ENCODE peak calls at places on chromosome 4, in five cellular contexts. One of them, this sample, is unnamed.

GRCh38 chr4:66501986-66502385 is 831.7 kb upstream of the EPHA5 start:
- DNase-seq in NCI-H446: peak
- DNase-seq in ACHN: no peak
- DNase-seq in uterus: no peak
- DNase-seq in activated gamma-delta T cell treated with anti-CD3 and anti-CD28 coated beads, Interleukin-2, amount 50 U/mL, for 16 hours: no peak
- DNase-seq in this sample: no peak

GRCh38 chr4:37742149-37742548 is 56.0 kb upstream of the RELL1 start:
- DNase-seq in NCI-H446: no peak
- DNase-seq in ACHN: peak
- DNase-seq in uterus: no peak
- DNase-seq in activated gamma-delta T cell treated with anti-CD3 and anti-CD28 coated beads, Interleukin-2, amount 50 U/mL, for 16 hours: no peak
- DNase-seq in this sample: no peak

GRCh38 chr4:129603241-129603931 is 507.4 kb downstream of the C4orf33 start:
- DNase-seq in NCI-H446: no peak
- DNase-seq in ACHN: no peak
- DNase-seq in uterus: no peak
- DNase-seq in activated gamma-delta T cell treated with anti-CD3 and anti-CD28 coated beads, Interleukin-2, amount 50 U/mL, for 16 hours: no peak
- DNase-seq in this sample: no peak

GRCh38 chr4:137180349-137180748 is 351.9 kb downstream of the PCDH18 start:
- DNase-seq in NCI-H446: no peak
- DNase-seq in ACHN: no peak
- DNase-seq in uterus: no peak
- DNase-seq in activated gamma-delta T cell treated with anti-CD3 and anti-CD28 coated beads, Interleukin-2, amount 50 U/mL, for 16 hours: no peak
- DNase-seq in this sample: no peak

GRCh38 chr4:84258905-84259830 is 239.9 kb downstream of the NKX6-1 start:
- DNase-seq in NCI-H446: peak
- DNase-seq in ACHN: peak
- DNase-seq in uterus: no peak
- DNase-seq in activated gamma-delta T cell treated with anti-CD3 and anti-CD28 coated beads, Interleukin-2, amount 50 U/mL, for 16 hours: no peak
- DNase-seq in this sample: no peak

GRCh38 chr4:157076578-157076947 is 613 bp downstream of the GLRB start:
- DNase-seq in NCI-H446: no peak
- DNase-seq in ACHN: peak
- DNase-seq in uterus: peak
- DNase-seq in activated gamma-delta T cell treated with anti-CD3 and anti-CD28 coated beads, Interleukin-2, amount 50 U/mL, for 16 hours: no peak
- DNase-seq in this sample: no peak

GRCh38 chr4:165991325-165992180 is 118.5 kb downstream of the TLL1 start:
- DNase-seq in NCI-H446: no peak
- DNase-seq in ACHN: no peak
- DNase-seq in uterus: no peak
- DNase-seq in activated gamma-delta T cell treated with anti-CD3 and anti-CD28 coated beads, Interleukin-2, amount 50 U/mL, for 16 hours: no peak
- DNase-seq in this sample: no peak

GRCh38 chr4:1417522-1418390 is 11.5 kb upstream of the NKX1-1 start:
- DNase-seq in NCI-H446: no peak
- DNase-seq in ACHN: no peak
- DNase-seq in uterus: no peak
- DNase-seq in activated gamma-delta T cell treated with anti-CD3 and anti-CD28 coated beads, Interleukin-2, amount 50 U/mL, for 16 hours: no peak
- DNase-seq in this sample: no peak

GRCh38 chr4:155787113-155787710 is 28.4 kb downstream of the GUCY1B1 start:
- DNase-seq in NCI-H446: peak
- DNase-seq in ACHN: peak
- DNase-seq in uterus: no peak
- DNase-seq in activated gamma-delta T cell treated with anti-CD3 and anti-CD28 coated beads, Interleukin-2, amount 50 U/mL, for 16 hours: no peak
- DNase-seq in this sample: no peak

GRCh38 chr4:109614466-109614865 is 54.4 kb downstream of the MCUB start:
- DNase-seq in NCI-H446: no peak
- DNase-seq in ACHN: no peak
- DNase-seq in uterus: no peak
- DNase-seq in activated gamma-delta T cell treated with anti-CD3 and anti-CD28 coated beads, Interleukin-2, amount 50 U/mL, for 16 hours: no peak
- DNase-seq in this sample: no peak

GRCh38 chr4:153122855-153123254 is 81.4 kb upstream of the TRIM2 start:
- DNase-seq in NCI-H446: peak
- DNase-seq in ACHN: no peak
- DNase-seq in uterus: no peak
- DNase-seq in activated gamma-delta T cell treated with anti-CD3 and anti-CD28 coated beads, Interleukin-2, amount 50 U/mL, for 16 hours: no peak
- DNase-seq in this sample: no peak

GRCh38 chr4:147964519-147964918 is 232.6 kb downstream of the ARHGAP10 start:
- DNase-seq in NCI-H446: no peak
- DNase-seq in ACHN: no peak
- DNase-seq in uterus: no peak
- DNase-seq in activated gamma-delta T cell treated with anti-CD3 and anti-CD28 coated beads, Interleukin-2, amount 50 U/mL, for 16 hours: no peak
- DNase-seq in this sample: no peak

GRCh38 chr4:83454626-83455025 is 997 bp downstream of the HELQ start:
- DNase-seq in NCI-H446: no peak
- DNase-seq in ACHN: peak
- DNase-seq in uterus: no peak
- DNase-seq in activated gamma-delta T cell treated with anti-CD3 and anti-CD28 coated beads, Interleukin-2, amount 50 U/mL, for 16 hours: no peak
- DNase-seq in this sample: no peak

GRCh38 chr4:108644237-108644636 is 6.2 kb upstream of the OSTC start:
- DNase-seq in NCI-H446: no peak
- DNase-seq in ACHN: no peak
- DNase-seq in uterus: no peak
- DNase-seq in activated gamma-delta T cell treated with anti-CD3 and anti-CD28 coated beads, Interleukin-2, amount 50 U/mL, for 16 hours: no peak
- DNase-seq in this sample: no peak

GRCh38 chr4:169968999-169969398 is 57.2 kb downstream of the MFAP3L start:
- DNase-seq in NCI-H446: no peak
- DNase-seq in ACHN: no peak
- DNase-seq in uterus: no peak
- DNase-seq in activated gamma-delta T cell treated with anti-CD3 and anti-CD28 coated beads, Interleukin-2, amount 50 U/mL, for 16 hours: no peak
- DNase-seq in this sample: no peak

GRCh38 chr4:176565044-176565443 is 227.7 kb downstream of the VEGFC start:
- DNase-seq in NCI-H446: no peak
- DNase-seq in ACHN: no peak
- DNase-seq in uterus: no peak
- DNase-seq in activated gamma-delta T cell treated with anti-CD3 and anti-CD28 coated beads, Interleukin-2, amount 50 U/mL, for 16 hours: no peak
- DNase-seq in this sample: no peak

GRCh38 chr4:167906851-167907250 is 185.5 kb upstream of the ANXA10 start:
- DNase-seq in NCI-H446: no peak
- DNase-seq in ACHN: no peak
- DNase-seq in uterus: no peak
- DNase-seq in activated gamma-delta T cell treated with anti-CD3 and anti-CD28 coated beads, Interleukin-2, amount 50 U/mL, for 16 hours: no peak
- DNase-seq in this sample: no peak

GRCh38 chr4:80184053-80184790 is 13.1 kb upstream of the PRDM8 start:
- DNase-seq in NCI-H446: peak
- DNase-seq in ACHN: peak
- DNase-seq in uterus: peak
- DNase-seq in activated gamma-delta T cell treated with anti-CD3 and anti-CD28 coated beads, Interleukin-2, amount 50 U/mL, for 16 hours: peak
- DNase-seq in this sample: peak